ENCODE peak calls at places on chromosomes 3 and 15, in four cellular contexts. Q, W, L and F are unnamed samples.
A peak's percentile ranks its signal among the peaks of the same experiment; 100 is the strongest.

GRCh38 chr15:76711351-76711827 is 193.8 kb downstream of the SCAPER start:
- DNase-seq in Q (no peak), W (no peak), L (no peak), F (no peak)

GRCh38 chr3:186965141-186965879 is 35.0 kb downstream of the ST6GAL1 start:
- DNase-seq in Q (no peak), W (no peak), L (no peak), F (no peak)

GRCh38 chr3:61875073-61875472 is 313.7 kb downstream of the PTPRG start:
- DNase-seq in Q (peak; percentile 31), W (no peak), L (no peak), F (no peak)

GRCh38 chr15:50184863-50185504 is 3.0 kb downstream of the SLC27A2 start:
- DNase-seq in Q (no peak), W (no peak), L (no peak), F (no peak)

GRCh38 chr3:148162132-148162531 is 535.6 kb upstream of the AGTR1 start:
- DNase-seq in Q (peak; percentile 11), W (no peak), L (no peak), F (no peak)

GRCh38 chr3:46335546-46335945 is 18.4 kb upstream of the CCR2 start:
- DNase-seq in Q (no peak), W (peak; percentile 12), L (no peak), F (no peak)

GRCh38 chr3:194035406-194036138 is 100.4 kb upstream of the HES1 start:
- DNase-seq in Q (no peak), W (peak; percentile 13), L (no peak), F (no peak)

GRCh38 chr3:193894121-193894863 is 241.7 kb upstream of the HES1 start:
- DNase-seq in Q (no peak), W (no peak), L (peak; percentile 47), F (no peak)

GRCh38 chr15:67127334-67127664 is 61.9 kb downstream of the SMAD3 start:
- DNase-seq in Q (no peak), W (no peak), L (no peak), F (no peak)

GRCh38 chr3:169528289-169528688 is 135.2 kb downstream of the MECOM start:
- DNase-seq in Q (peak; percentile 80), W (no peak), L (no peak), F (no peak)

GRCh38 chr3:31565288-31565687 is 32.6 kb downstream of the STT3B start:
- DNase-seq in Q (peak; percentile 71), W (no peak), L (no peak), F (no peak)

GRCh38 chr15:78991476-78991875 is 46.6 kb upstream of the CTSH start:
- DNase-seq in Q (no peak), W (no peak), L (no peak), F (no peak)

GRCh38 chr3:191120447-191121304 is 78.4 kb upstream of the OSTN start:
- DNase-seq in Q (no peak), W (no peak), L (no peak), F (no peak)

GRCh38 chr3:175046666-175047065 is 187.5 kb downstream of the NAALADL2 start:
- DNase-seq in Q (peak; percentile 11), W (no peak), L (no peak), F (no peak)

GRCh38 chr3:16508242-16508575 is 5.3 kb downstream of the RFTN1 start:
- DNase-seq in Q (no peak), W (no peak), L (no peak), F (no peak)

GRCh38 chr15:75731248-75732100 is 18.8 kb upstream of the CSPG4 start:
- DNase-seq in Q (no peak), W (no peak), L (no peak), F (peak; percentile 46)

GRCh38 chr3:66428733-66429132 is 72.1 kb downstream of the LRIG1 start:
- DNase-seq in Q (peak; percentile 98), W (no peak), L (peak; percentile 89), F (peak; percentile 85)

GRCh38 chr15:49152552-49153337 is 2.7 kb downstream of the COPS2 start:
- DNase-seq in Q (no peak), W (no peak), L (no peak), F (no peak)

GRCh38 chr15:20645956-20646355 is 104.4 kb upstream of the GOLGA6L6 start:
- DNase-seq in Q (peak; percentile 4), W (no peak), L (peak; percentile 26), F (no peak)

DNA sequence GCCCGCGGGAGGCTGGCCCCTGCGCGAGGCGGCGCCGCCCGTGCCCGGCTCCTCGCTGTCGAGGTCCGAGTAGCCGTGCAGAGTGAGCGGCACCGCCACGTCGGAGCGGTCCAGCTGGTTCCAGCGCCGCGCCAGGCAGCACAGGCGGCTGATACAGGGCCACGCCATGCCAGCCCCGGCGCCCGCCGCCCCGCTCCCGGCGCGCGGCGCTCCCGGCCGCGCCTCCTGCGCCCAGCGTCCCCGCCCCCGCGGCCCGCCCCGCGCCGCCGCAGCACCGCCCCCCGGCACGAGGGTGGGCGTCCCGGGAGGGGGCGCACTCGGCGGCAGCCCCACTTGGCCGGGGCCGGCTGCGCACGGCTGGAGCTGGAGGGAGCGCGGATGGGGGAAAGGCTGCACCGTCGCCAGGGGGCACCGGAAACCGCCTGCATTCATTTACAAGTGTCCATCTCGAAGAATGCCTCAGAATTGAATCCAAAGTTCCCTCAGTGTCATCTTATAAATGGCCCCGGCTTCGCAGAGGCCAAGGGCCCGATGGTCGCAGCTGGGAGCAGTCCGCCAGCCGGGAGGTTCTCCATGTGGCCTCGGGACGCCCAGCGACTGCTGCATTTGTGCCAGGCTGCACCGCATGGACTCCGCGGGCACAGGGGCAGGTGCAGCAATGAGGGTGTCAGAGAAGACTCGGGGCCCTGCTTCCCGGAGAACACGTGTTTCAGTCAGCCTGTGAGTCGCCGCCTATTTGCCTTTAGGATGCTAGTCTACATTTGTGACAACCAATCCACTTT is at the start of gene MAP6D1:
- DNase-seq in Q (peak; percentile 18), W (peak; percentile 87), L (peak; percentile 61), F (peak; percentile 84)
- TF ChIP-seq CTCF in Q (peak; percentile 24), W (peak; percentile 48), L (peak; percentile 30), F (peak; percentile 52)

DNA sequence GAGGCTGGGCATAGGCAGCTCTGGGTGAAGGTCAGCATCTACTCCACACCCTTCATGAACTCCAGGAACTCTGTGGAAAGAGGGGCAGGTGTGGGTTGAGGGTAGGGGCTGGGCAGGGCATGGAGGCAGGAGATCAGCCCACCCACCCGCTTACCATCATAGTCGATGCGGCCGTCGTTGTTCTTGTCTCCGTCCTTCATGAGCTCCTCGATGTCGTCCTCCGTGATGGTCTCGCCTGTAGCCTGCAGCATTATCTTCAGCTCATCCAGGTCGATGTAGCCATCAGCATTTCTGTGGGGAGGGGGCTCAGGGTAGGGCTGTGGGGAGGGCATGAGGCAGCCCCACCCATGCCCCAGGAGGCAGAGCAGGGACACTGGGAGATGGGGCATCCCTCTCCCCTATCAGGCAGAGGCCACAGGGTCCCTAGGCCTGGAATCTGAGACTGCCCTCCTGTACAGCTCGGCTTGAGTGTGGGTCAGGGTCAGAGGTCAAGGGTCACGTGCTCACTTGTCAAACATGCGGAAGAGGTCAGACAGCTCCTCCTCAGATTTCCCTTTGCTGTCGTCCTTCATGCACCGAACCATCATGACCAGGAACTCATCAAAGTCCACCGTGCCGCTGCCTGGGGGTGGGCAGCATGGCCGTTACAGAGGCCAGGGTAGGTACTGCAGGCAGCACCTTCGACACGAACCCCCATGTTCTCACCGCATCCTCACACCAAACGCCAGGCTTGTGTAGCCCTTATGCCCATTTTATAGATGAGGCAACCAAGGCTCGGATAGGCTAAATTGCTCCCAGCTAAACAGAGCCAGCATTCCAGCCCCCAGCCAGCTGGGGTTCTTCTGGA is 2.4 kb downstream of the TNNC1 start:
- DNase-seq in Q (no peak), W (peak; percentile 40), L (no peak), F (no peak)
- TF ChIP-seq CTCF in Q (peak; percentile 25), W (no peak), L (no peak), F (no peak)

GRCh38 chr3:152957488-152957887 is 122.6 kb downstream of the P2RY1 start:
- DNase-seq in Q (no peak), W (no peak), L (no peak), F (no peak)

GRCh38 chr3:152960684-152961083 is 125.8 kb downstream of the P2RY1 start:
- DNase-seq in Q (no peak), W (no peak), L (no peak), F (no peak)

GRCh38 chr3:152964901-152965609 is 130.1 kb downstream of the P2RY1 start:
- DNase-seq in Q (no peak), W (no peak), L (no peak), F (no peak)

GRCh38 chr3:152961323-152961722 is 126.4 kb downstream of the P2RY1 start:
- DNase-seq in Q (peak; percentile 34), W (peak; percentile 37), L (peak; percentile 22), F (no peak)
- TF ChIP-seq CTCF in Q (peak; percentile 26), W (peak; percentile 46), L (peak; percentile 66), F (peak; percentile 27)

DNA sequence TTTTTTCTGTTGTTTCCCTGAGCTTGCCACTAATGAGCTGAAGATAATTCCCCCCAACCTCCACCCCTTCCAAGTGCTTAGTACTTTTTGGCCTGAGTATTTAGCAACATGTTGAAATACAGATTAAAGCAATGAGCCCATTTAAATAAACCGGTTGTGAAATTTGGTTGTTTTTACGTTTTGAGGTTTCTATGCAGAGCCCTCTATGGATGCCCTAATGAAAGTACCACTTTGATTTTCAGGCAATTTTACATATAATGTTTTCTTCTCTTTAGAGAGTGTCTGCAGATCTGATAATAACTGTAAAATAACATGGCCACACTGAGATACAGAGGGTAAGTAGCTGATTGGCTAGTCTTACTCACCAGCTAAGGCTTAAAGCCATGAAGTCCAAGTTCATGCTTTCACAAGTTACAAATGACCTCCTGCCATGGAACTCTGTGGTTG is 139.4 kb upstream of the SLC7A14 start:
- DNase-seq in Q (peak; percentile 82), W (no peak), L (no peak), F (no peak)
- TF ChIP-seq CTCF in Q (peak; percentile 14), W (no peak), L (no peak), F (no peak)

GRCh38 chr3:168113848-168114247 is 18.1 kb upstream of the GOLIM4 start:
- DNase-seq in Q (no peak), W (no peak), L (no peak), F (no peak)
- TF ChIP-seq CTCF in Q (no peak), W (no peak), L (no peak), F (peak; percentile 17)

DNA sequence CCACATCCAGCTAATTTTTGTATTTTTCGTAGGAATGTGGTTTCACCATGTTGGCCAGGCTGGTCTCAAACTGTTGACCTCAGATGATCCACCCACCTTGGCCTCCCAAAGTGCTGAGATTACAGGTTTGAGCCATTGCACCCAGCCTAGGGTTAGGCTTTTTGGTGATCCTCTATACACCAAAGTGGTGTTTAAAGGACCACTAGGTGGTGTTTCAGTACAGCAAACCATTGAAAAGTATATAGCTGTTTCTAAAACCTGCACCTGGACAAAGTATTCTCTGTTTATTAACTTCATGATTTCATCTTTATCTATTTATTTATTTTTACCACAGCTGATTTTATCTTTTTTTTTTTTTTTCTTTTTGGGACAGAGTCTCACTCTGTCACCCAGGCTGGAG is 68.4 kb downstream of the MINDY2 start:
- DNase-seq in Q (peak; percentile 11), W (peak; percentile 15), L (no peak), F (no peak)
- TF ChIP-seq CTCF in Q (peak; percentile 28), W (no peak), L (peak; percentile 24), F (peak; percentile 29)